ENCODE peak calls at places on chromosomes 12 and 14, in eight cellular contexts. L is mammary epithelial cell; C is adrenal gland; D is SJSA1; H is body of pancreas; B is astrocyte; O is CD8-positive, alpha-beta memory T cell; E is cardiac muscle cell. Y is an unnamed sample. For H3K4me1, the result is how much of the 10 kb centered on the place peaks cover.

GRCh38 chr14:92737206-92737605 is 11.2 kb downstream of the LGMN start:
- DNase-seq in B (no peak), L (no peak), C (no peak), O (peak), D (no peak), H (no peak), E (no peak), Y (peak)

GRCh38 chr14:97319691-97320090 is 522.5 kb downstream of the VRK1 start:
- DNase-seq in C (peak), L (no peak), H (no peak), E (no peak), O (no peak), B (no peak), D (no peak), Y (no peak)

GRCh38 chr12:59383426-59383822 is 212.4 kb upstream of the SLC16A7 start:
- DNase-seq in E (peak), H (no peak), C (no peak), O (no peak), L (peak), B (peak), D (no peak), Y (no peak)

GRCh38 chr12:24380122-24380521 is 430.7 kb upstream of the SOX5 start:
- DNase-seq in C (no peak), O (no peak), E (peak), H (no peak), D (no peak), L (no peak), B (no peak), Y (no peak)

GRCh38 chr14:103527408-103528157 is 1.4 kb upstream of the TRMT61A start:
- DNase-seq in C (no peak), L (peak), H (no peak), D (no peak), O (no peak), B (no peak), E (no peak), Y (no peak)

GRCh38 chr12:5433840-5434646 is 2.1 kb downstream of the NTF3 start:
- DNase-seq in C (no peak), O (no peak), H (no peak), E (no peak), B (no peak), D (no peak), L (no peak), Y (no peak)

GRCh38 chr14:69475194-69475818 is 9.2 kb upstream of the PLEKHD1 start:
- DNase-seq in C (no peak), O (no peak), L (peak), H (no peak), D (no peak), B (no peak), E (peak), Y (no peak)

GRCh38 chr12:4943067-4943937 is 33.6 kb downstream of the KCNA1 start:
- DNase-seq in B (no peak), H (no peak), D (no peak), O (no peak), E (no peak), L (no peak), C (no peak), Y (no peak)

GRCh38 chr12:121033625-121034349 is 5.3 kb downstream of the OASL start:
- DNase-seq in L (peak), E (peak), H (peak), O (peak), D (no peak), B (peak), C (peak), Y (peak)

GRCh38 chr12:124611559-124612391 is 44.4 kb upstream of the NCOR2 start:
- DNase-seq in H (no peak), E (no peak), D (no peak), O (no peak), B (no peak), L (no peak), C (no peak), Y (no peak)

GRCh38 chr12:112836736-112837628 is 45.4 kb downstream of the RPH3A start:
- DNase-seq in O (no peak), H (no peak), L (no peak), D (no peak), E (no peak), B (no peak), C (no peak), Y (no peak)

GRCh38 chr12:13390381-13390856 is 193.9 kb downstream of the EMP1 start:
- DNase-seq in E (peak), B (peak), D (no peak), H (peak), O (no peak), L (peak), C (peak), Y (no peak)

GRCh38 chr14:80926706-80927384 is 14.7 kb downstream of the CEP128 start:
- DNase-seq in B (peak), D (no peak), C (no peak), E (peak), H (no peak), L (no peak), O (no peak), Y (no peak)

GRCh38 chr14:76720382-76720813 is 40.9 kb upstream of the VASH1 start:
- DNase-seq in L (no peak), B (peak), H (peak), C (peak), O (no peak), D (no peak), E (peak), Y (no peak)

GRCh38 chr12:90062799-90063198 is 354.2 kb upstream of the ATP2B1 start:
- DNase-seq in O (no peak), C (no peak), L (peak), D (no peak), B (no peak), E (no peak), H (no peak), Y (no peak)

GRCh38 chr12:116354534-116354933 is 77.0 kb upstream of the MED13L start:
- DNase-seq in L (no peak), H (no peak), C (no peak), B (no peak), D (no peak), E (no peak), O (no peak), Y (no peak)

GRCh38 chr14:69610020-69610858 is 1.2 kb upstream of the SUSD6 start:
- DNase-seq in C (no peak), H (no peak), L (no peak), B (no peak), D (no peak), E (no peak), O (no peak), Y (no peak)

GRCh38 chr14:52020866-52021717 is 31.7 kb downstream of the RTRAF start:
- DNase-seq in E (peak), L (no peak), C (no peak), D (no peak), H (no peak), O (no peak), B (no peak), Y (no peak)

GRCh38 chr12:53048780-53049401 is 974 bp upstream of the TNS2 start:
- DNase-seq in C (peak), E (peak), B (no peak), D (peak), O (no peak), H (peak), L (no peak), Y (no peak)

GRCh38 chr14:100246809-100247428 is 8.0 kb downstream of the YY1 start:
- DNase-seq in D (no peak), H (peak), L (peak), E (peak), B (no peak), C (no peak), O (peak), Y (no peak)

GRCh38 chr12:96197503-96198272 is 3.5 kb downstream of the ELK3 start:
- DNase-seq in E (peak), H (no peak), C (no peak), B (peak), O (no peak), D (no peak), L (peak), Y (no peak)

GRCh38 chr12:27595231-27595642 is 71.2 kb downstream of the PPFIBP1 start:
- DNase-seq in O (no peak), B (peak), D (no peak), C (peak), H (peak), E (peak), L (no peak), Y (no peak)

GRCh38 chr12:111519083-111519482 is 80.0 kb downstream of the ATXN2 start:
- DNase-seq in C (no peak), H (no peak), L (no peak), O (no peak), E (no peak), D (no peak), B (no peak), Y (no peak)

DNA sequence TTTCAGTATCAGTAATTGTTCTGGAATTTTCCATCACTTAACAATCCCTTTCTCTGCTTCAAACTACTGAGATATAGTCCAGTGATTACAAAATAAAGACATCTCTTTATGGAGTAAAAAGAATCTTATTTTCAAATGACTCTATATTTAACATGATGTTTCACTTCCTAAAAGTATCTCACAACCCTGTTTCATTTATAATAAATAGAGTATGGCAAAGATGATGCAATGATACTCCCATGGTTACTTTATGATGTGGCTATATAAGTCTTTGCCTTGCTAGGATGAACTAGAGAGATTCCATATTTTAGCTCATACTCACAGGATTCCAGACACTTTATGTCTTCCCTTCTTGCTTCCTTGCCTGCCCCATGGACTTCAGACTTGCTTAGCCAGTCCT is 953.5 kb upstream of the MDGA2 start:
- DNase-seq in L (no peak), B (no peak), H (no peak), D (no peak), C (no peak), O (no peak), E (no peak), Y (no peak)
- H3K4me1 ChIP-seq in L (under half), B (under half), H (under half), D (under half), C (under half), O (under half), E (under half), Y (under half)

DNA sequence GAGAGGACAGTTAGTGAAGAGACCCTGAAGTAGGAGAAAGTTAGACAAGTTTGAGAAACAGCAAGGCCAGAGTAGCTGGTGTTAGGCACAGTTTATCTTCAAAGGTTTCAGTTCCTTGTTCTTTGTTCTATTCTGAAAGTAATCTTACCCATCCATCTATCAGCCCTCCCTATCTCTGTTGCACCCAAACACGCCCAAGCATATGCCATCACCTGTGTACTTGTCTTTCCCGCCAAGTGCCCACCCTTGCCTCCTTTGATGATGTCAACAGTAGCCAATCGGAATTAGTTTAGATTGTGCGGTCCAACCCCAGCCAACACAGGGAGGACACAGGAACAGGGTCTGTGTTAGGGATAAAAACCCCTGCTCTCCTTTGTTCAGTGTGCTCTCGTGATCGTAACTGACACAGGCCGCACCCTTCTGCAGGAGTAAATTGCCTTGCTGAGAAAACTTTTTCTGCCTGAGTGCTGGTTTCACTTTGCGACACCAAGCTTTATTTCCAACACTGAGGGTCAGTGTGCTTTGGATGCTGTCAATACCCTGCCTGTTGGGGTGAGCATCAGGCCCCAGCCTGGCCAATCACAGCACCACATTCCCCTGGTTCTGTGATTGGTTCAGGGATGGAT is 4.7 kb upstream of the TMEM229B start:
- DNase-seq in H (no peak), B (no peak), C (no peak), D (no peak), L (no peak), O (no peak), E (no peak), Y (no peak)
- H3K27ac ChIP-seq in H (no peak), B (no peak), C (no peak), D (no peak), L (no peak), O (no peak), E (no peak), Y (no peak)

GRCh38 chr12:56718636-56719035 is 6.5 kb downstream of the NACA start:
- DNase-seq in D (no peak), B (no peak), O (no peak), E (no peak), H (no peak), L (no peak), C (no peak), Y (no peak)
- H3K4me1 ChIP-seq in D (under half), B (under half), O (half or more), E (under half), H (half or more), L (under half), C (under half), Y (half or more)

GRCh38 chr14:49876563-49877127 is 16.2 kb upstream of the ARF6 start:
- DNase-seq in D (no peak), C (no peak), E (no peak), H (no peak), B (no peak), L (no peak), O (no peak), Y (no peak)

GRCh38 chr14:49879683-49880204 is 13.1 kb upstream of the ARF6 start:
- DNase-seq in L (peak), E (peak), D (peak), C (peak), O (peak), H (peak), B (peak), Y (peak)

GRCh38 chr14:49882826-49883694 is 9.8 kb upstream of the ARF6 start:
- DNase-seq in L (peak), E (no peak), D (no peak), C (no peak), O (no peak), B (no peak), H (no peak), Y (no peak)

GRCh38 chr14:49881296-49882006 is 11.4 kb upstream of the ARF6 start:
- DNase-seq in H (no peak), D (no peak), L (no peak), C (no peak), B (no peak), O (no peak), E (no peak), Y (no peak)

DNA sequence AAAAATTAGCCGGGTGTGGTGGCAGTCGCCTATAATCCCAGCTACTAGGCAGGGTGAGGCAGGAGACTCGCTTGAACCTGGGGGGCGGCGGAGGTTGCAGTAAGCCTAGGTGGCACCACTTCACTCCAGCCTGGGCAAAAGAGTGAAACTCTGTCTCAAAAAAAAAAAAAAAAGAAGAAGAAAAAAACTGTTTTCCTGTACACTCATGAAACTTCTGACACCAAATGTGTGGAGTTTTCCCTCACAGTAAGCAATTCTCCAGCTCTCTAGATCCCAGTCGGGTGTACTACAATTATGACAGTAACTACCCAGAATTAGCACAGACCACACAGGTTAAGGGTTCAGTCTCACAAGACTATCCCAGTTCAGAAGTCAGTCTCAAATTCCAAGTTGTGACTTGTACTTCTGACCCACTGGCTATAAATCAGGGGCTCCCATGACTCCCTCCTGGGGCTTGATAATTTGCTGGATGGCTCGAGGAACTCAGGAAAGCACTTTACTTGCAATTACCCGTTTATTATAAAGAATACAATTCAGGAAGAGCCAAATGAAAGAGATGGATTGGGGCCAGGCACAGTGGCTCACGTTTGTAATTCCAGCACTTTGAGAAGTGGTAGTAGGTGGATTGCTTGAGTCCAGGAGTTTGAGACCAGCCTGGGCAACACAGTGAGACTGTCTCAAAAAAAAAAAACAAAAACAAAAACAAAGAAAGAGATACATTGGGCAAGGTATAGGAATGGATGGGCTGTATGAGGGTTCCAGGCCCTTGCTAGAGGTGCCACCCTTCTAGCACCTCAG is 12.4 kb upstream of the ARF6 start:
- DNase-seq in E (no peak), L (peak), B (peak), D (no peak), H (no peak), O (no peak), C (no peak), Y (no peak)
- H3K27ac ChIP-seq in E (no peak), L (peak), B (no peak), D (no peak), H (no peak), O (no peak), C (no peak), Y (no peak)

GRCh38 chr14:74608959-74609611 is 3.0 kb downstream of the LTBP2 start:
- DNase-seq in C (peak), L (peak), E (peak), H (peak), O (peak), D (peak), B (peak), Y (peak)
- H3K4me1 ChIP-seq in C (under half), L (under half), E (under half), H (under half), O (under half), D (under half), B (under half), Y (under half)

GRCh38 chr12:109741970-109742372 is 28.3 kb downstream of the FAM222A start:
- DNase-seq in E (no peak), B (no peak), H (peak), O (no peak), L (no peak), D (no peak), C (peak), Y (no peak)
- H3K27ac ChIP-seq in E (peak), B (no peak), H (no peak), O (no peak), L (no peak), D (no peak), C (peak), Y (no peak)